ENCODE peak calls at places on chromosome 6, in four cellular contexts. Q is endodermal cell; V is activated effector memory CD4-positive, alpha-beta T cell treated with anti-CD3 and anti-CD28 coated beads, Interleukin-2, amount 50 U/mL, for 16 hours; R is Right ventricle myocardium superior. L is an unnamed sample.
A peak's percentile ranks its signal among the peaks of the same experiment; 100 is the strongest.

GRCh38 chr6:107032051-107032450 is 4.1 kb downstream of the MTRES1 start:
- DNase-seq in Q (no peak), V (no peak), R (no peak), L (no peak)

GRCh38 chr6:151675746-151676459 is 131.6 kb upstream of the ESR1 start:
- DNase-seq in V (peak; percentile 83), Q (peak; percentile 88), R (no peak), L (no peak)

GRCh38 chr6:25927721-25928359 is 2.7 kb downstream of the SLC17A2 start:
- DNase-seq in V (no peak), Q (no peak), R (no peak), L (no peak)

GRCh38 chr6:46583081-46583480 is 69.5 kb downstream of the CYP39A1 start:
- DNase-seq in Q (no peak), V (no peak), R (no peak), L (no peak)

GRCh38 chr6:111381126-111381525 is 101.9 kb downstream of the REV3L start:
- DNase-seq in V (no peak), Q (no peak), R (no peak), L (no peak)

GRCh38 chr6:32110632-32111031 is 1.5 kb upstream of the TNXB start:
- DNase-seq in Q (no peak), R (no peak), V (no peak), L (no peak)

GRCh38 chr6:11653028-11653583 is 115.6 kb downstream of the TMEM170B start:
- DNase-seq in Q (peak; percentile 69), R (no peak), V (peak; percentile 66), L (no peak)

GRCh38 chr6:71383891-71384489 is 95.4 kb downstream of the OGFRL1 start:
- DNase-seq in R (no peak), Q (no peak), V (no peak), L (no peak)

GRCh38 chr6:121504227-121504626 is 68.8 kb downstream of the GJA1 start:
- DNase-seq in R (no peak), Q (no peak), V (no peak), L (no peak)

GRCh38 chr6:80214436-80215022 is 108.1 kb downstream of the BCKDHB start:
- DNase-seq in V (no peak), Q (no peak), R (no peak), L (no peak)

GRCh38 chr6:139325686-139326085 is 33.9 kb upstream of the TXLNB start:
- DNase-seq in Q (no peak), R (no peak), V (no peak), L (no peak)

GRCh38 chr6:149458196-149458595 is 26.6 kb downstream of the ZC3H12D start:
- DNase-seq in R (no peak), Q (no peak), V (peak; percentile 37), L (no peak)

GRCh38 chr6:169044376-169045230 is 209.0 kb downstream of the THBS2 start:
- DNase-seq in Q (no peak), R (no peak), V (no peak), L (peak; percentile 69)

GRCh38 chr6:159758031-159759001 is 3.5 kb upstream of the ACAT2 start:
- DNase-seq in Q (peak; percentile 58), V (no peak), R (no peak), L (no peak)

GRCh38 chr6:33656844-33657243 is 35.7 kb downstream of the ITPR3 start:
- DNase-seq in V (no peak), R (no peak), Q (peak; percentile 61), L (no peak)

GRCh38 chr6:3162565-3163247 is 5.4 kb upstream of the TUBB2A start:
- DNase-seq in Q (peak; percentile 91), R (peak; percentile 82), V (peak; percentile 86), L (peak; percentile 83)

GRCh38 chr6:21885532-21886089 is 292.1 kb downstream of the SOX4 start:
- DNase-seq in V (no peak), Q (no peak), R (peak; percentile 67), L (no peak)